ENCODE peak calls at places on chromosomes 13 and 19, in six cellular contexts. One of them, this sample, is unnamed.

GRCh38 chr13:42981853-42982252 is 10.2 kb downstream of the EPSTI1 start:
- DNase-seq in stimulated activated effector memory CD8-positive, alpha-beta T cell treated with anti-CD3 and anti-CD28 coated beads, Interleukin-12 subunit alpha, Interleukin-12 subunit beta, amount 100 ng/mL, for 72 hours: no peak
- DNase-seq in EH: no peak
- DNase-seq in Daoy: no peak
- DNase-seq in foreskin fibroblast: no peak
- DNase-seq in substantia nigra: no peak
- DNase-seq in this sample: no peak

GRCh38 chr19:6773323-6773931 is 919 bp downstream of the VAV1 start:
- DNase-seq in foreskin fibroblast: no peak
- DNase-seq in EH: no peak
- DNase-seq in substantia nigra: no peak
- DNase-seq in Daoy: no peak
- DNase-seq in stimulated activated effector memory CD8-positive, alpha-beta T cell treated with anti-CD3 and anti-CD28 coated beads, Interleukin-12 subunit alpha, Interleukin-12 subunit beta, amount 100 ng/mL, for 72 hours: peak
- DNase-seq in this sample: no peak

GRCh38 chr13:96967248-96967745 is 27.0 kb downstream of the OXGR1 start:
- DNase-seq in stimulated activated effector memory CD8-positive, alpha-beta T cell treated with anti-CD3 and anti-CD28 coated beads, Interleukin-12 subunit alpha, Interleukin-12 subunit beta, amount 100 ng/mL, for 72 hours: no peak
- DNase-seq in EH: peak
- DNase-seq in foreskin fibroblast: no peak
- DNase-seq in Daoy: peak
- DNase-seq in substantia nigra: no peak
- DNase-seq in this sample: no peak

GRCh38 chr19:33040994-33041827 is 23.5 kb downstream of the RHPN2 start:
- DNase-seq in EH: peak
- DNase-seq in stimulated activated effector memory CD8-positive, alpha-beta T cell treated with anti-CD3 and anti-CD28 coated beads, Interleukin-12 subunit alpha, Interleukin-12 subunit beta, amount 100 ng/mL, for 72 hours: no peak
- DNase-seq in foreskin fibroblast: peak
- DNase-seq in Daoy: peak
- DNase-seq in substantia nigra: no peak
- DNase-seq in this sample: no peak

GRCh38 chr19:48644839-48645651 is 942 bp downstream of the CA11 start:
- DNase-seq in Daoy: peak
- DNase-seq in substantia nigra: peak
- DNase-seq in stimulated activated effector memory CD8-positive, alpha-beta T cell treated with anti-CD3 and anti-CD28 coated beads, Interleukin-12 subunit alpha, Interleukin-12 subunit beta, amount 100 ng/mL, for 72 hours: peak
- DNase-seq in EH: peak
- DNase-seq in foreskin fibroblast: no peak
- DNase-seq in this sample: peak

GRCh38 chr13:50910483-50910805 is 853 bp downstream of the RNASEH2B start:
- DNase-seq in foreskin fibroblast: peak
- DNase-seq in Daoy: peak
- DNase-seq in substantia nigra: no peak
- DNase-seq in EH: peak
- DNase-seq in stimulated activated effector memory CD8-positive, alpha-beta T cell treated with anti-CD3 and anti-CD28 coated beads, Interleukin-12 subunit alpha, Interleukin-12 subunit beta, amount 100 ng/mL, for 72 hours: no peak
- DNase-seq in this sample: peak

GRCh38 chr19:16876904-16877361 is 11.9 kb upstream of the F2RL3 start:
- DNase-seq in stimulated activated effector memory CD8-positive, alpha-beta T cell treated with anti-CD3 and anti-CD28 coated beads, Interleukin-12 subunit alpha, Interleukin-12 subunit beta, amount 100 ng/mL, for 72 hours: no peak
- DNase-seq in foreskin fibroblast: no peak
- DNase-seq in EH: no peak
- DNase-seq in substantia nigra: no peak
- DNase-seq in Daoy: peak
- DNase-seq in this sample: no peak

GRCh38 chr19:7292950-7293794 is 1.0 kb downstream of the INSR start:
- DNase-seq in foreskin fibroblast: no peak
- DNase-seq in Daoy: no peak
- DNase-seq in EH: no peak
- DNase-seq in stimulated activated effector memory CD8-positive, alpha-beta T cell treated with anti-CD3 and anti-CD28 coated beads, Interleukin-12 subunit alpha, Interleukin-12 subunit beta, amount 100 ng/mL, for 72 hours: no peak
- DNase-seq in substantia nigra: no peak
- DNase-seq in this sample: no peak

GRCh38 chr13:64239372-64239771 is 2823.7 kb upstream of the PCDH20 start:
- DNase-seq in foreskin fibroblast: peak
- DNase-seq in EH: peak
- DNase-seq in substantia nigra: no peak
- DNase-seq in stimulated activated effector memory CD8-positive, alpha-beta T cell treated with anti-CD3 and anti-CD28 coated beads, Interleukin-12 subunit alpha, Interleukin-12 subunit beta, amount 100 ng/mL, for 72 hours: no peak
- DNase-seq in Daoy: no peak
- DNase-seq in this sample: no peak

GRCh38 chr19:11699931-11700794 is 38.6 kb downstream of the ZNF823 start:
- DNase-seq in foreskin fibroblast: peak
- DNase-seq in EH: peak
- DNase-seq in stimulated activated effector memory CD8-positive, alpha-beta T cell treated with anti-CD3 and anti-CD28 coated beads, Interleukin-12 subunit alpha, Interleukin-12 subunit beta, amount 100 ng/mL, for 72 hours: no peak
- DNase-seq in substantia nigra: no peak
- DNase-seq in Daoy: peak
- DNase-seq in this sample: no peak

GRCh38 chr13:24148414-24149305 is 11.9 kb upstream of the SPATA13 start:
- DNase-seq in substantia nigra: no peak
- DNase-seq in EH: peak
- DNase-seq in Daoy: peak
- DNase-seq in foreskin fibroblast: peak
- DNase-seq in stimulated activated effector memory CD8-positive, alpha-beta T cell treated with anti-CD3 and anti-CD28 coated beads, Interleukin-12 subunit alpha, Interleukin-12 subunit beta, amount 100 ng/mL, for 72 hours: no peak
- DNase-seq in this sample: no peak

GRCh38 chr13:40648040-40648439 is 18.4 kb downstream of the FOXO1 start:
- DNase-seq in stimulated activated effector memory CD8-positive, alpha-beta T cell treated with anti-CD3 and anti-CD28 coated beads, Interleukin-12 subunit alpha, Interleukin-12 subunit beta, amount 100 ng/mL, for 72 hours: no peak
- DNase-seq in substantia nigra: no peak
- DNase-seq in Daoy: no peak
- DNase-seq in EH: no peak
- DNase-seq in foreskin fibroblast: no peak
- DNase-seq in this sample: no peak

GRCh38 chr19:53977429-53977990 is 13.9 kb upstream of the CACNG6 start:
- DNase-seq in stimulated activated effector memory CD8-positive, alpha-beta T cell treated with anti-CD3 and anti-CD28 coated beads, Interleukin-12 subunit alpha, Interleukin-12 subunit beta, amount 100 ng/mL, for 72 hours: peak
- DNase-seq in substantia nigra: peak
- DNase-seq in foreskin fibroblast: peak
- DNase-seq in EH: peak
- DNase-seq in Daoy: peak
- DNase-seq in this sample: peak

GRCh38 chr19:10018219-10018618 is 4.9 kb downstream of the RDH8 start:
- DNase-seq in substantia nigra: no peak
- DNase-seq in stimulated activated effector memory CD8-positive, alpha-beta T cell treated with anti-CD3 and anti-CD28 coated beads, Interleukin-12 subunit alpha, Interleukin-12 subunit beta, amount 100 ng/mL, for 72 hours: no peak
- DNase-seq in Daoy: peak
- DNase-seq in foreskin fibroblast: peak
- DNase-seq in EH: peak
- DNase-seq in this sample: no peak

GRCh38 chr19:49340069-49340864 is 5.1 kb downstream of the CD37 start:
- DNase-seq in Daoy: peak
- DNase-seq in EH: no peak
- DNase-seq in foreskin fibroblast: no peak
- DNase-seq in substantia nigra: no peak
- DNase-seq in stimulated activated effector memory CD8-positive, alpha-beta T cell treated with anti-CD3 and anti-CD28 coated beads, Interleukin-12 subunit alpha, Interleukin-12 subunit beta, amount 100 ng/mL, for 72 hours: no peak
- DNase-seq in this sample: no peak

GRCh38 chr13:21476893-21477472 is 17.9 kb upstream of the ZDHHC20 start:
- DNase-seq in substantia nigra: peak
- DNase-seq in Daoy: peak
- DNase-seq in foreskin fibroblast: peak
- DNase-seq in EH: peak
- DNase-seq in stimulated activated effector memory CD8-positive, alpha-beta T cell treated with anti-CD3 and anti-CD28 coated beads, Interleukin-12 subunit alpha, Interleukin-12 subunit beta, amount 100 ng/mL, for 72 hours: peak
- DNase-seq in this sample: peak

GRCh38 chr13:40231311-40231710 is 435.1 kb downstream of the FOXO1 start:
- DNase-seq in EH: peak
- DNase-seq in stimulated activated effector memory CD8-positive, alpha-beta T cell treated with anti-CD3 and anti-CD28 coated beads, Interleukin-12 subunit alpha, Interleukin-12 subunit beta, amount 100 ng/mL, for 72 hours: no peak
- DNase-seq in foreskin fibroblast: no peak
- DNase-seq in substantia nigra: no peak
- DNase-seq in Daoy: no peak
- DNase-seq in this sample: no peak

GRCh38 chr13:48727252-48728011 is 73.7 kb downstream of the CYSLTR2 start:
- DNase-seq in substantia nigra: no peak
- DNase-seq in stimulated activated effector memory CD8-positive, alpha-beta T cell treated with anti-CD3 and anti-CD28 coated beads, Interleukin-12 subunit alpha, Interleukin-12 subunit beta, amount 100 ng/mL, for 72 hours: no peak
- DNase-seq in foreskin fibroblast: no peak
- DNase-seq in EH: no peak
- DNase-seq in Daoy: no peak
- DNase-seq in this sample: no peak

GRCh38 chr13:112193463-112194166 is 126.7 kb downstream of the SOX1 start:
- DNase-seq in EH: no peak
- DNase-seq in foreskin fibroblast: no peak
- DNase-seq in stimulated activated effector memory CD8-positive, alpha-beta T cell treated with anti-CD3 and anti-CD28 coated beads, Interleukin-12 subunit alpha, Interleukin-12 subunit beta, amount 100 ng/mL, for 72 hours: no peak
- DNase-seq in Daoy: no peak
- DNase-seq in substantia nigra: no peak
- DNase-seq in this sample: no peak

GRCh38 chr19:1591421-1592022 is 1.1 kb downstream of the MBD3 start:
- DNase-seq in foreskin fibroblast: no peak
- DNase-seq in substantia nigra: no peak
- DNase-seq in Daoy: no peak
- DNase-seq in EH: peak
- DNase-seq in stimulated activated effector memory CD8-positive, alpha-beta T cell treated with anti-CD3 and anti-CD28 coated beads, Interleukin-12 subunit alpha, Interleukin-12 subunit beta, amount 100 ng/mL, for 72 hours: no peak
- DNase-seq in this sample: no peak

GRCh38 chr19:15180451-15181390 is 20.1 kb downstream of the NOTCH3 start:
- DNase-seq in EH: no peak
- DNase-seq in foreskin fibroblast: no peak
- DNase-seq in substantia nigra: no peak
- DNase-seq in Daoy: no peak
- DNase-seq in stimulated activated effector memory CD8-positive, alpha-beta T cell treated with anti-CD3 and anti-CD28 coated beads, Interleukin-12 subunit alpha, Interleukin-12 subunit beta, amount 100 ng/mL, for 72 hours: no peak
- DNase-seq in this sample: no peak

GRCh38 chr19:56525214-56525860 is 13.4 kb upstream of the ZFP28 start:
- DNase-seq in foreskin fibroblast: no peak
- DNase-seq in Daoy: no peak
- DNase-seq in EH: no peak
- DNase-seq in stimulated activated effector memory CD8-positive, alpha-beta T cell treated with anti-CD3 and anti-CD28 coated beads, Interleukin-12 subunit alpha, Interleukin-12 subunit beta, amount 100 ng/mL, for 72 hours: no peak
- DNase-seq in substantia nigra: no peak
- DNase-seq in this sample: no peak

GRCh38 chr13:40355126-40355719 is 311.2 kb downstream of the FOXO1 start:
- DNase-seq in Daoy: no peak
- DNase-seq in stimulated activated effector memory CD8-positive, alpha-beta T cell treated with anti-CD3 and anti-CD28 coated beads, Interleukin-12 subunit alpha, Interleukin-12 subunit beta, amount 100 ng/mL, for 72 hours: no peak
- DNase-seq in substantia nigra: no peak
- DNase-seq in EH: no peak
- DNase-seq in foreskin fibroblast: no peak
- DNase-seq in this sample: no peak

GRCh38 chr19:39410620-39411005 is 1.9 kb upstream of the PLEKHG2 start:
- DNase-seq in stimulated activated effector memory CD8-positive, alpha-beta T cell treated with anti-CD3 and anti-CD28 coated beads, Interleukin-12 subunit alpha, Interleukin-12 subunit beta, amount 100 ng/mL, for 72 hours: no peak
- DNase-seq in EH: no peak
- DNase-seq in substantia nigra: no peak
- DNase-seq in Daoy: no peak
- DNase-seq in foreskin fibroblast: no peak
- DNase-seq in this sample: no peak

GRCh38 chr13:46655727-46656180 is 102.8 kb downstream of the LRCH1 start:
- DNase-seq in Daoy: no peak
- DNase-seq in stimulated activated effector memory CD8-positive, alpha-beta T cell treated with anti-CD3 and anti-CD28 coated beads, Interleukin-12 subunit alpha, Interleukin-12 subunit beta, amount 100 ng/mL, for 72 hours: no peak
- DNase-seq in substantia nigra: no peak
- DNase-seq in EH: peak
- DNase-seq in foreskin fibroblast: no peak
- DNase-seq in this sample: no peak

This sample was measured in dorsolateral prefrontal cortex.